ENCODE peak calls at places on chromosomes 1 and 21, in ten cellular contexts. W is breast epithelium, Z is K562, T is heart left ventricle, U is body of pancreas, G is psoas muscle, B is SJSA1, J is aorta, N is tibial artery, F is sigmoid colon. S is an unnamed sample.

GRCh38 chr21:14383596-14384210 is 757 bp upstream of the HSPA13 start:
- DNase-seq in F (no peak), J (no peak), T (peak; percentile 10), N (no peak), U (peak; percentile 5), W (no peak), G (no peak), B (no peak), Z (no peak), S (no peak)

GRCh38 chr1:9289724-9290493 is 2.8 kb upstream of the SPSB1 start:
- DNase-seq in W (no peak), U (peak; percentile 72), B (no peak), N (peak; percentile 90), F (peak; percentile 89), Z (no peak), T (no peak), G (peak; percentile 88), J (peak; percentile 82), S (no peak)

GRCh38 chr1:238465449-238465848 is 574.7 kb upstream of the ZP4 start:
- DNase-seq in Z (no peak), G (no peak), T (no peak), F (no peak), U (no peak), W (no peak), N (no peak), B (no peak), J (no peak), S (no peak)

GRCh38 chr1:39003787-39004186 is 12.7 kb downstream of the AKIRIN1 start:
- DNase-seq in B (no peak), Z (no peak), U (no peak), N (no peak), G (no peak), T (no peak), F (no peak), W (no peak), J (no peak), S (no peak)

GRCh38 chr21:16455978-16456377 is 726.2 kb downstream of the USP25 start:
- DNase-seq in F (no peak), U (no peak), G (no peak), N (no peak), T (no peak), J (no peak), B (no peak), Z (no peak), W (no peak), S (peak; percentile 58)

GRCh38 chr1:209741889-209742288 is 14.0 kb upstream of the TRAF3IP3 start:
- DNase-seq in U (no peak), F (no peak), G (no peak), N (no peak), T (peak; percentile 49), W (no peak), B (no peak), J (no peak), Z (no peak), S (no peak)

GRCh38 chr1:215566556-215567490 is at the start of gene KCTD3:
- DNase-seq in F (peak; percentile 89), T (peak; percentile 82), W (peak; percentile 79), Z (peak; percentile 74), N (peak; percentile 74), G (peak; percentile 91), J (peak; percentile 88), U (peak; percentile 83), B (peak; percentile 78), S (peak; percentile 85)

GRCh38 chr21:39763282-39763970 is 18.4 kb downstream of the IGSF5 start:
- DNase-seq in T (no peak), F (no peak), U (no peak), N (no peak), G (no peak), B (no peak), W (no peak), Z (no peak), J (no peak), S (peak; percentile 58)

GRCh38 chr1:52925571-52926005 is 1.5 kb upstream of the SCP2 start:
- DNase-seq in F (no peak), J (no peak), T (no peak), B (no peak), Z (no peak), N (no peak), W (no peak), G (no peak), U (peak; percentile 78), S (no peak)

GRCh38 chr1:211912844-211913432 is 82.4 kb upstream of the LPGAT1 start:
- DNase-seq in B (no peak), T (no peak), J (no peak), G (no peak), W (no peak), N (no peak), U (no peak), Z (no peak), F (no peak), S (no peak)

GRCh38 chr1:209633335-209633997 is 18.8 kb downstream of the LAMB3 start:
- DNase-seq in W (no peak), F (no peak), J (no peak), G (no peak), N (no peak), Z (no peak), T (no peak), U (no peak), B (no peak), S (no peak)

GRCh38 chr1:148162363-148162762 is 10.3 kb upstream of the NBPF11 start:
- DNase-seq in Z (no peak), T (no peak), U (no peak), F (no peak), B (no peak), W (no peak), N (no peak), J (no peak), G (peak; percentile 41), S (no peak)

GRCh38 chr1:228316589-228317387 is 89.8 kb downstream of the TRIM11 start:
- DNase-seq in T (no peak), Z (peak; percentile 50), N (no peak), U (no peak), F (peak; percentile 59), B (no peak), G (peak; percentile 52), J (peak; percentile 29), W (peak; percentile 45), S (no peak)

GRCh38 chr1:117818456-117818855 is 111.0 kb downstream of the GDAP2 start:
- DNase-seq in J (no peak), G (no peak), F (no peak), N (no peak), B (no peak), W (no peak), T (no peak), U (no peak), Z (no peak), S (no peak)

GRCh38 chr1:171844381-171844780 is 3.1 kb downstream of the DNM3 start:
- DNase-seq in T (no peak), F (no peak), G (no peak), Z (no peak), J (no peak), U (no peak), N (no peak), W (no peak), B (no peak), S (no peak)
- H3K27me3 ChIP-seq in T (peaks cover 7% of the 10 kb centered on the region), F (no peaks in the 10 kb centered on the region), G (no peaks in the 10 kb centered on the region), Z (peaks cover 7% of the 10 kb centered on the region), J (no peaks in the 10 kb centered on the region), U (no peaks in the 10 kb centered on the region), N (no peaks in the 10 kb centered on the region), W (no peaks in the 10 kb centered on the region), B (peaks cover 12% of the 10 kb centered on the region), S (no peaks in the 10 kb centered on the region)

DNA sequence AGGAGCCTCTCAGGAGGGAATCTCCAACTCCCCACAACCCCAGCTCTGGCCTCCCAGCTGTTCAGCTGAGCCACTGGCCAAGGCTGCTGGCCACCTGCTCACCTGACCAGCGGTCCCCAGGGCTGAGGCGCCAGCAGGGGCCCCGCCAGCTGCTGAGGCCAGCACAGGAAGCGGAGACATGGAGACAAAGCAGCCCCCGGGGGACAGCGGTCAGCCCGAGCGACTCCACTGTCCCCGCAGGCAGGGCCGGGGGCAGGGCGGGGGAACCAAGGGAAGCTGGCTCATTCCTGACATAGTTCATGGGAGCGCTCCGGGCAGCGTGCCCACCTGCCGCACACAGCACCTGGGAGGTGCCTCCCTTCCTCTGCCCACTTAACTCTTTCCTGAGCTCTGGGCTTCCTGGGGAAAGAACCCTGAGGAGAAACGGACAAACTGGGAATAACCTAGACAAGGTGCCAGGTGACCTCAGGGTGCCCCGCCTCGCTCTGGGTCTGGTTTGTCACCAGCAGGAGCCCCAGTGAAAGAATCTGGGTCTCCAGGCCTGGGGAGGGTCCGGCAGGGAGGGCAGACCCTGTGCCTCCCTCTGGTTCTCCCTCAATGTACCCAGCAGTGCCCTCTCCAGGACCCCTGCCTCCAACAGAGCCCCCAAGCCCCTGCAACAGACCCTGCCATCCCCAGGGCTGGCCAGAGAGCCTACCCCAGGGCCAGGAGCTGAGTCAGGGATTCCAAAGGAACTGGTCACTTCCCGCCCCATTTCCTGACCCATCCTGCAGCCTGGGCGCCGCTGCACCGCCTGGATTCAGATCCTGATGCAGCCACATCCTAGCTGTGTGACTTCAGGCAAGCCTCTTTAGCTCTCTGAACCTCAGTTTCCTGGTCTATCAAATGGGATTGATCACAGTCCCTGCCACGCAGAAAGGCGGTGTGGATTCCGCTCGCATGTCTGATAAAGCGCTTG is 10.6 kb downstream of the EPHA2 start:
- DNase-seq in J (peak; percentile 91), F (peak; percentile 87), B (peak; percentile 95), T (peak; percentile 89), N (peak; percentile 75), G (peak; percentile 83), U (peak; percentile 94), W (peak; percentile 83), Z (no peak), S (peak; percentile 96)
- H3K4me1 ChIP-seq in J (no peaks in the 10 kb centered on the region), F (no peaks in the 10 kb centered on the region), B (peaks cover 81% of the 10 kb centered on the region), T (peaks cover 76% of the 10 kb centered on the region), N (peaks cover 47% of the 10 kb centered on the region), G (peaks cover 33% of the 10 kb centered on the region), U (peaks cover 66% of the 10 kb centered on the region), W (peaks cover 12% of the 10 kb centered on the region), Z (peaks cover 73% of the 10 kb centered on the region), S (peaks cover 71% of the 10 kb centered on the region)

DNA sequence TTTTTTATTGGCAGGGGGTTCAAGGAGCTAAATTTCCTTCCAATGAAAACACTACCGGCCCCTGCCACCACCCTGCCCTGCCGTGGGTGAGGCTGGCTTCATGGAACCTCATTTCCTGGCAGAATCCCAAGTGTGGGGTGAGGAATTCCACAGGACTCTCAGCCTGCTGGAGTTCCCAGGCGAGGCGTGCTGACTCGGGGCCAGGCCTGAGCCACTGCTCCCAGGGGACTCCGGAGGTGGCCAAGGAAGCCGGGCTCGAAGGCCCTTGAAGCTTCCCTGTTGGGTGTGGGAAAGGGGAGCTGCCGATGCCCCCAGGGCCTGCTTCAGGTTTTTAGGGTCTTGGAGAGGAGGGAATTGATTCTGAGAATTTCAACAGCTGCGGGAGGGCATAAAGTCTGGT is 95.3 kb upstream of the ACTRT2 start:
- DNase-seq in T (no peak), G (no peak), B (no peak), W (no peak), Z (no peak), N (peak; percentile 54), U (peak; percentile 51), J (peak; percentile 87), F (no peak), S (peak; percentile 55)
- H3K9me3 ChIP-seq in T (no peaks in the 10 kb centered on the region), G (no peaks in the 10 kb centered on the region), B (no peaks in the 10 kb centered on the region), W (peaks cover 11% of the 10 kb centered on the region), Z (no peaks in the 10 kb centered on the region), N (no peaks in the 10 kb centered on the region), U (no peaks in the 10 kb centered on the region), J (no peaks in the 10 kb centered on the region), F (no peaks in the 10 kb centered on the region), S (no peaks in the 10 kb centered on the region)

DNA sequence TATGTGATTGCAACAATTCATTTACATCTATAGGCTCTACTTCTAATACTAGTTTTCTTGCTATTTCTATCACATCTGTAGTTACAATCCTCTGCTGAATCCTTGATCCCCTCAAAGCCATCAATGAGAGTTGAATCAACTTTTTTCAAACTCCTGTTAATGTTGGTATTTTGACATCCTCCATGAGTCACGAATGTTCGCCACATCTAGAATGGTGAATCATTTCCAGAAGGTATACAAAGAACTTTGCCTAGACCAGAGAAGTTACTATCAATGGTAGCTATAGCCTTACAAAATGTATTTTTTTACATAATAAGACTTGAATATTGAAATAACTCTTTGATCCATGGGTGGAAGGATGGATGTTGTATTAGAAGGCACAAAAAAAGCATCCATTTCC is 110.0 kb downstream of the AMY1C start:
- DNase-seq in F (no peak), G (no peak), N (no peak), W (no peak), J (no peak), Z (no peak), T (no peak), B (no peak), U (no peak), S (no peak)
- H3K27me3 ChIP-seq in F (no peaks in the 10 kb centered on the region), G (no peaks in the 10 kb centered on the region), N (no peaks in the 10 kb centered on the region), W (no peaks in the 10 kb centered on the region), J (no peaks in the 10 kb centered on the region), Z (no peaks in the 10 kb centered on the region), T (no peaks in the 10 kb centered on the region), B (no peaks in the 10 kb centered on the region), U (no peaks in the 10 kb centered on the region), S (no peaks in the 10 kb centered on the region)